ENCODE peak calls at places on chromosomes 13 and 19, in four cellular contexts. G is aorta; X is activated CD4-positive, alpha-beta T cell treated with anti-CD3 and anti-CD28 coated beads for 36 hours; S is fibroblast of lung. A is an unnamed sample.

GRCh38 chr13:44132710-44133109 is 240.9 kb upstream of the SERP2 start:
- DNase-seq in X (no peak), S (peak), G (peak), A (peak)

GRCh38 chr13:44050450-44051063 is 170.9 kb downstream of the LACC1 start:
- DNase-seq in X (no peak), G (no peak), S (peak), A (no peak)

GRCh38 chr13:75136151-75136550 is 345.8 kb downstream of the TBC1D4 start:
- DNase-seq in G (no peak), X (no peak), S (no peak), A (no peak)

GRCh38 chr13:21402586-21403307 is 56.4 kb downstream of the ZDHHC20 start:
- DNase-seq in G (no peak), X (peak), S (peak), A (no peak)

GRCh38 chr13:32255744-32256120 is 59.4 kb downstream of the ZAR1L start:
- DNase-seq in G (no peak), S (peak), X (no peak), A (no peak)

GRCh38 chr19:29622191-29623070 is 16.3 kb downstream of the POP4 start:
- DNase-seq in S (no peak), G (no peak), X (peak), A (no peak)

GRCh38 chr13:40777957-40778235 is 6.9 kb upstream of the MRPS31 start:
- DNase-seq in S (no peak), X (no peak), G (no peak), A (no peak)

GRCh38 chr13:50829226-50829625 is 14.3 kb downstream of the DLEU7 start:
- DNase-seq in G (no peak), X (no peak), S (no peak), A (no peak)

GRCh38 chr13:98007001-98007400 is 53.5 kb downstream of the IPO5 start:
- DNase-seq in X (no peak), G (no peak), S (no peak), A (no peak)

GRCh38 chr19:18202759-18203407 is 959 bp downstream of the RAB3A start:
- DNase-seq in G (peak), X (peak), S (no peak), A (no peak)

GRCh38 chr13:28421674-28422410 is 73.1 kb downstream of the FLT1 start:
- DNase-seq in S (no peak), G (no peak), X (no peak), A (no peak)

GRCh38 chr13:48783181-48783630 is 129.5 kb downstream of the CYSLTR2 start:
- DNase-seq in S (peak), X (no peak), G (peak), A (peak)

GRCh38 chr13:113053801-113054604 is 51.6 kb upstream of the F7 start:
- DNase-seq in S (no peak), X (no peak), G (peak), A (no peak)

GRCh38 chr13:89076622-89077021 is 1405.5 kb downstream of the SLITRK5 start:
- DNase-seq in X (no peak), G (no peak), S (no peak), A (no peak)

GRCh38 chr19:44627631-44628030 is 14.3 kb downstream of the IGSF23 start:
- DNase-seq in S (no peak), X (no peak), G (no peak), A (no peak)

GRCh38 chr13:79522583-79522982 is 41.6 kb downstream of the NDFIP2 start:
- DNase-seq in S (peak), G (no peak), X (peak), A (no peak)

GRCh38 chr13:98447130-98447529 is 129.8 kb downstream of the STK24 start:
- DNase-seq in G (no peak), X (no peak), S (no peak), A (no peak)

GRCh38 chr13:110561335-110562033 is at the start of gene RAB20:
- DNase-seq in S (peak), G (peak), X (peak), A (peak)

GRCh38 chr19:10419200-10419645 is 1.1 kb upstream of the PDE4A start:
- DNase-seq in G (no peak), S (no peak), X (peak), A (no peak)

GRCh38 chr19:3898426-3898825 is 17.9 kb downstream of the ATCAY start:
- DNase-seq in G (no peak), X (no peak), S (no peak), A (no peak)

GRCh38 chr13:102817907-102818306 is 19.0 kb downstream of the BIVM start:
- DNase-seq in X (no peak), G (no peak), S (no peak), A (no peak)

GRCh38 chr19:53507523-53508442 is 30.2 kb upstream of the ZNF331 start:
- DNase-seq in G (no peak), X (no peak), S (peak), A (no peak)

GRCh38 chr13:110509971-110510786 is 51.3 kb downstream of the RAB20 start:
- DNase-seq in X (no peak), G (no peak), S (no peak), A (peak)

GRCh38 chr13:48234652-48235099 is 1.7 kb downstream of the ITM2B start:
- DNase-seq in G (no peak), S (no peak), X (no peak), A (no peak)

GRCh38 chr19:35056513-35057063 is 15.1 kb downstream of the HPN start:
- DNase-seq in S (no peak), X (no peak), G (no peak), A (no peak)

GRCh38 chr13:42485272-42485671 is 88.7 kb upstream of the TNFSF11 start:
- DNase-seq in G (no peak), S (no peak), X (no peak), A (no peak)

GRCh38 chr19:49916839-49917733 is 11.9 kb upstream of the ATF5 start:
- DNase-seq in G (no peak), X (no peak), S (no peak), A (no peak)

GRCh38 chr13:20738616-20739015 is 35.1 kb downstream of the IL17D start:
- DNase-seq in X (no peak), S (no peak), G (no peak), A (no peak)

GRCh38 chr19:34224996-34225658 is 29.2 kb upstream of the GARRE1 start:
- DNase-seq in G (no peak), X (no peak), S (peak), A (no peak)

GRCh38 chr19:50717891-50718254 is 1.7 kb downstream of the SHANK1 start:
- DNase-seq in G (no peak), S (no peak), X (no peak), A (no peak)

GRCh38 chr19:48044561-48044960 is 682 bp upstream of the CABP5 start:
- DNase-seq in G (no peak), X (no peak), S (no peak), A (no peak)

GRCh38 chr19:31678421-31678820 is 329.2 kb upstream of the TSHZ3 start:
- DNase-seq in G (no peak), X (no peak), S (peak), A (no peak)

GRCh38 chr19:13621413-13621812 is 115.1 kb upstream of the CACNA1A start:
- DNase-seq in S (peak), X (peak), G (no peak), A (no peak)